ENCODE peak calls at places on chromosomes 13 and 19, in eight cellular contexts. L is neural progenitor cell, Z is sigmoid colon, R is GM23338, X is neuronal stem cell, N is brain microvascular endothelial cell, F is right lobe of liver, C is esophagus squamous epithelium. K is an unnamed sample.

GRCh38 chr19:56273563-56274117 is 1.1 kb downstream of the EDDM13 start:
- DNase-seq in Z (no peak), N (peak), L (no peak), X (no peak), R (no peak), C (no peak), F (no peak), K (no peak)

GRCh38 chr13:33340631-33341030 is 55.1 kb upstream of the STARD13 start:
- DNase-seq in N (no peak), R (no peak), X (no peak), L (no peak), F (no peak), Z (no peak), C (no peak), K (no peak)

GRCh38 chr13:94435604-94436226 is 43.8 kb downstream of the DCT start:
- DNase-seq in Z (no peak), C (no peak), N (no peak), F (no peak), X (peak), L (peak), R (peak), K (no peak)

GRCh38 chr13:24228852-24229458 is 68.4 kb downstream of the SPATA13 start:
- DNase-seq in L (peak), X (peak), R (peak), Z (no peak), F (no peak), N (peak), C (no peak), K (no peak)

GRCh38 chr19:34241513-34242337 is 12.6 kb upstream of the GARRE1 start:
- DNase-seq in N (no peak), L (peak), C (no peak), Z (no peak), F (no peak), X (no peak), R (peak), K (peak)

GRCh38 chr19:44875666-44876418 is 15.2 kb upstream of the TOMM40 start:
- DNase-seq in C (no peak), X (no peak), R (no peak), L (no peak), Z (no peak), N (peak), F (no peak), K (peak)

GRCh38 chr19:47095707-47096704 is 17.6 kb downstream of the ZC3H4 start:
- DNase-seq in N (no peak), X (no peak), C (no peak), R (peak), Z (no peak), L (no peak), F (peak), K (peak)

GRCh38 chr19:43812689-43813088 is 10.4 kb upstream of the LYPD5 start:
- DNase-seq in F (no peak), Z (no peak), X (no peak), C (no peak), L (no peak), N (no peak), R (no peak), K (no peak)

GRCh38 chr13:113880651-113881611 is 17.1 kb upstream of the GAS6 start:
- DNase-seq in R (no peak), L (no peak), N (no peak), F (no peak), C (no peak), Z (no peak), X (no peak), K (no peak)

GRCh38 chr13:86563308-86563707 is 764.1 kb upstream of the SLITRK6 start:
- DNase-seq in Z (no peak), L (no peak), C (no peak), F (no peak), X (no peak), N (no peak), R (no peak), K (no peak)

GRCh38 chr19:27753622-27754021 is 1459.3 kb downstream of the UQCRFS1 start:
- DNase-seq in X (no peak), R (no peak), C (no peak), F (peak), Z (no peak), L (no peak), N (no peak), K (no peak)

GRCh38 chr19:18948075-18948975 is 7.3 kb upstream of the HOMER3 start:
- DNase-seq in N (no peak), F (no peak), R (no peak), L (no peak), C (no peak), Z (no peak), X (no peak), K (no peak)

GRCh38 chr19:10835089-10835753 is 791 bp downstream of the TMED1 start:
- DNase-seq in C (no peak), L (no peak), Z (peak), X (no peak), R (no peak), F (no peak), N (no peak), K (peak)

GRCh38 chr19:10552596-10553053 is 8.9 kb downstream of the ATG4D start:
- DNase-seq in R (peak), Z (no peak), L (no peak), C (no peak), N (no peak), X (no peak), F (no peak), K (no peak)

GRCh38 chr13:106533101-106533939 is 2.1 kb downstream of the EFNB2 start:
- DNase-seq in X (peak), C (no peak), F (peak), L (peak), Z (peak), N (peak), R (peak), K (peak)

GRCh38 chr19:55117063-55117635 is 288 bp downstream of the PPP1R12C start:
- DNase-seq in R (no peak), Z (no peak), L (no peak), N (no peak), C (no peak), F (no peak), X (no peak), K (no peak)

GRCh38 chr13:95924389-95924994 is 128.7 kb downstream of the UGGT2 start:
- DNase-seq in Z (no peak), N (peak), F (no peak), X (no peak), L (no peak), C (no peak), R (peak), K (no peak)

GRCh38 chr19:9308091-9308490 is 1.5 kb downstream of the ZNF699 start:
- DNase-seq in Z (no peak), F (no peak), N (no peak), X (no peak), C (no peak), R (no peak), L (no peak), K (no peak)

GRCh38 chr19:17021793-17022590 is 4.6 kb downstream of the CPAMD8 start:
- DNase-seq in F (no peak), X (no peak), R (no peak), C (no peak), Z (no peak), N (no peak), L (no peak), K (no peak)

GRCh38 chr19:4694211-4694987 is 24.3 kb upstream of the MYDGF start:
- DNase-seq in R (no peak), X (no peak), Z (peak), L (no peak), F (peak), N (peak), C (peak), K (peak)

GRCh38 chr13:23792680-23793079 is 96.5 kb downstream of the MIPEP start:
- DNase-seq in L (no peak), N (no peak), R (no peak), Z (no peak), X (no peak), F (no peak), C (no peak), K (no peak)

GRCh38 chr19:28680091-28680490 is 532.9 kb downstream of the UQCRFS1 start:
- DNase-seq in X (no peak), Z (no peak), F (no peak), L (no peak), R (no peak), N (no peak), C (no peak), K (no peak)

GRCh38 chr19:52993342-52994178 is 20.2 kb upstream of the ERVV-1 start:
- DNase-seq in F (peak), R (peak), X (peak), N (peak), L (peak), C (no peak), Z (peak), K (peak)

GRCh38 chr19:33421368-33421767 is 47.9 kb downstream of the CEBPG start:
- DNase-seq in X (no peak), L (no peak), R (no peak), C (no peak), N (no peak), Z (no peak), F (no peak), K (peak)

GRCh38 chr13:71964491-71965108 is 97.6 kb upstream of the DACH1 start:
- DNase-seq in Z (no peak), X (no peak), F (no peak), L (no peak), C (no peak), R (no peak), N (peak), K (no peak)

GRCh38 chr19:8304841-8305621 is 3.1 kb downstream of the CD320 start:
- DNase-seq in X (peak), C (no peak), L (peak), R (peak), N (no peak), Z (peak), F (peak), K (peak)

GRCh38 chr13:54366728-54367127 is 1338.1 kb downstream of the OLFM4 start:
- DNase-seq in F (no peak), Z (no peak), N (no peak), R (no peak), L (no peak), X (no peak), C (no peak), K (no peak)

GRCh38 chr19:11860721-11861120 is 12.2 kb downstream of the ZNF439 start:
- DNase-seq in N (no peak), C (no peak), L (no peak), Z (no peak), X (no peak), R (no peak), F (no peak), K (no peak)

GRCh38 chr13:110867380-110867779 is 47.5 kb downstream of the ANKRD10 start:
- DNase-seq in N (no peak), C (no peak), X (no peak), Z (no peak), R (no peak), F (no peak), L (no peak), K (no peak)

GRCh38 chr13:33441015-33441414 is 155.5 kb upstream of the STARD13 start:
- DNase-seq in Z (no peak), C (no peak), N (no peak), L (peak), F (no peak), R (peak), X (no peak), K (peak)

GRCh38 chr13:101140087-101140770 is 276.1 kb downstream of the NALCN start:
- DNase-seq in X (no peak), R (no peak), C (no peak), L (no peak), Z (no peak), F (no peak), N (no peak), K (no peak)

GRCh38 chr19:29118384-29118783 is 94.6 kb downstream of the UQCRFS1 start:
- DNase-seq in Z (no peak), X (no peak), F (no peak), R (no peak), L (peak), C (no peak), N (no peak), K (no peak)

GRCh38 chr19:42528354-42529247 is at the start of gene CEACAM1:
- DNase-seq in N (no peak), X (no peak), Z (no peak), F (peak), R (no peak), L (no peak), C (no peak), K (peak)

GRCh38 chr19:17159466-17160393 is 55.4 kb upstream of the USE1 start:
- DNase-seq in Z (no peak), N (no peak), C (no peak), X (no peak), F (no peak), R (peak), L (no peak), K (no peak)

GRCh38 chr19:50026550-50026906 is 723 bp downstream of the ZNF473 start:
- DNase-seq in X (no peak), Z (no peak), R (no peak), L (no peak), C (no peak), F (no peak), N (no peak), K (peak)
- H3K4me3 ChIP-seq in X (no peak), Z (peak), R (peak), L (peak), C (peak), F (peak), N (peak), K (no peak)

GRCh38 chr19:58380736-58381459 is at the start of gene ZNF837:
- DNase-seq in Z (peak), R (peak), C (peak), L (peak), F (peak), N (peak), X (peak), K (peak)

GRCh38 chr19:58379276-58379675 is 1.6 kb downstream of the ZNF837 start:
- DNase-seq in Z (no peak), R (no peak), N (no peak), C (no peak), L (no peak), F (no peak), X (no peak), K (no peak)

GRCh38 chr19:58382997-58383603 is 2.3 kb upstream of the ZNF837 start:
- DNase-seq in F (no peak), Z (no peak), R (no peak), X (no peak), N (no peak), C (no peak), L (no peak), K (no peak)

GRCh38 chr19:58380037-58380735 is 644 bp downstream of the ZNF837 start:
- DNase-seq in F (no peak), R (no peak), Z (no peak), C (no peak), X (no peak), L (no peak), N (peak), K (no peak)

DNA sequence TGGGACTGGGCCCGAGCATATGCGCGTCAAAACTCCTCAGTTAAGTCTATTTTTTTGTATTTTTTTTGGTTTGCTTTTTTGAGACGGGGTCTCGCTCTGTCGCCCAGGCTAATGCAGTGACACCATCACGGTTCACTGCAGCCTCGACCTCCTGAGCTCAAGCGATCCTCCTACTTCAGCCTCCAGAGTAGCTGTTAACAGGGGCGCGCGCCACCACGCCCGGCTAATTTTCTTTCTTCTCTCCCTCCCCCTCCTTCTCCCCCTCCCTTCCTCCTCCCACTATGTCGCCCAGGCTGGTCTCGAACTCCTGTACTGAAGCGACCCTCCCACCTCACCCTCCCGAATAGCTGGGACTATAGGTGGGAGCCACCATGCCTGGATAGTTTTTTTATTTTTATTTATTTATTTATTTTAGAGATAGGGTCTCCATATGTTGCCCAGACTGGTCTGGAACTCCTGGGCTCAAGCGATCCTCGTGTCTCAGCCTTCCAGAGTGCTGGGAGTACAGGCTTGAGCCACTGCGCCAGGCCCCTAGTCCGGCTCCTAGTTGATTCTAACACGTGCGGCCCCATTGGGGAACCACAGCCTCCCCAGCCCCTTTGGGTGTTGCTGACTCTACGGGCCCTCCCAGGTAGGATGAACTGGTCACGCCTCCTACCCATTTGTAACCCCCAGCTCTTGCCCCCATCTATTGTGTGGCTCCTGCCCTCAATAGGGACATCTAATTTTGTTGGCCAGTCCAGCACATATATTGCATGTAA is 810 bp upstream of the ZNF837 start:
- DNase-seq in X (no peak), Z (no peak), N (no peak), F (no peak), C (no peak), L (no peak), R (no peak), K (no peak)
- H3K4me3 ChIP-seq in X (peak), Z (peak), N (peak), F (peak), C (peak), L (peak), R (peak), K (peak)

DNA sequence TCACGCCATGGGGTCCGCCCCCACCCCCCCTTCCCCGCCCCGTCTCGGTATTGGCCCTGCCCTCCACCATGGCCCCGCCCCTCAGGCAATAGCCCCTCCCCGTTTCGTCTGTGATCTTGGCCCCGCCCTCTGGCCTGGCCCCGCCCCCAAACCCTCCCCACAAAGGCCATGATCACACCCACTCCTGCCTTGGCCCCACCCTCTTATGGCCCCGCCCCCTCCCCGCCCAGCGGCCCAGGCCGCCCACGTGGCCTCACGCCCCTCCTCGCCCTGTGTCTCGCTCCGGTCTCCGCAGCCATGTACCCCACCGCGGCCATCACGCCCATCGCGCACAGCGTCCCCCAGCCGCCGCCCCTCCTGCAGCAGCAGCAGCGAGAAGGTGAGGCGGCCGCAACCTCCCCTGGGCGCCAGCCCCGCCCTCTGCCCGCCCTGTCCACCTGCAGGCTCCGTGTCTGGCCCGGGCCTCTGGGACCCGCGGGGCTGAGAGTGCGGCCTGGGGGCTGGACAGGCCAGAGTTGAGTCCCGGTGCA is 61.3 kb downstream of the CELF5 start:
- DNase-seq in L (no peak), N (no peak), R (peak), F (no peak), Z (no peak), C (no peak), X (peak), K (no peak)
- H3K4me3 ChIP-seq in L (peak), N (no peak), R (peak), F (peak), Z (no peak), C (no peak), X (peak), K (no peak)

DNA sequence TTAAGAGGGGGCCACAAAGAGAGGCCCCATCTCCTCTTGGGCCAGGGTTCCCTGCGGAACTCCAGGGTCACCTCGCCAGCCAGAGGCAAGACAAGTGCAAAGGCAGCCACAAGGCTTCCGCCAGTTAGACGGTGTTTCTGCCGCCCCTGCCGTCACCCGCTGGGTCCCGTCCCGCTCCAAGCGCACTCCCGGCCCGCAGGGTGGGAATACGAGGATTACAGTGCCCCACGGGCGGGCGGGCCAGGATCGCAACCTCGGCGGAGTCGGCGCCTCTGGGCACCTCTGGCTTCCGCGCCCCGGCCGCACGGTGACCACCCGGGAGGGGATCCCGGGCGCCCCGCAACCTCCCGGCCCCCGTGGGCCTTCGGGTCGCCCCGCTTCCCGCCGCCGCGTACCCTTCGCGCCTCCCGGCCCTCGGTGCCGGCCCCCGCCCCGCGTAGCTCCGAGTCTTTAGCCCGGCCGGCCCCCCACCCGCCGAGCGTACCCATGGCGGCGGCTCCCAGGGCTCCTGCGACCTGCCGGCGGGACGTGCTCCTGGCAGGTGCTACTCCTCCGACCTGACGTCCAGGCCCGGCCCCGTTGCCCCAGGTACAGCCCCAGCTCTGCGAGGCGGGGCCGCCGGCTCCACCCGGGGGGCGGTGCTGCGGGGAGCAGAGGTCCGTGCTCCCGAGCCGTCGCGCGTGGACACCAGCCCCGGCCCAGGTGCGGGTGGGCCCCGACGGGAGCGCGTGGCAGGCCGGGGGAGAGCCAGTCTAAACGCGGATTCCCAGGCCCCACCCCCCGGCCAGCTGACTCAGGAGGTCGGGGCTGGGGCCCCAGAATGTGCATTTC is at the start of gene SLC15A1:
- DNase-seq in C (no peak), X (no peak), N (no peak), F (peak), L (peak), Z (no peak), R (peak), K (peak)
- H3K4me3 ChIP-seq in C (peak), X (peak), N (peak), F (peak), L (peak), Z (peak), R (peak), K (no peak)

GRCh38 chr13:25493930-25494707 is 122.3 kb downstream of the ATP8A2 start:
- DNase-seq in L (peak), Z (no peak), F (no peak), X (no peak), N (no peak), R (peak), C (no peak), K (no peak)

GRCh38 chr13:25494708-25495411 is 123.1 kb downstream of the ATP8A2 start:
- DNase-seq in R (no peak), F (no peak), L (no peak), X (no peak), N (no peak), Z (no peak), C (no peak), K (no peak)

GRCh38 chr13:25490236-25490635 is 118.5 kb downstream of the ATP8A2 start:
- DNase-seq in L (no peak), C (no peak), R (no peak), F (no peak), N (no peak), X (no peak), Z (no peak), K (no peak)

DNA sequence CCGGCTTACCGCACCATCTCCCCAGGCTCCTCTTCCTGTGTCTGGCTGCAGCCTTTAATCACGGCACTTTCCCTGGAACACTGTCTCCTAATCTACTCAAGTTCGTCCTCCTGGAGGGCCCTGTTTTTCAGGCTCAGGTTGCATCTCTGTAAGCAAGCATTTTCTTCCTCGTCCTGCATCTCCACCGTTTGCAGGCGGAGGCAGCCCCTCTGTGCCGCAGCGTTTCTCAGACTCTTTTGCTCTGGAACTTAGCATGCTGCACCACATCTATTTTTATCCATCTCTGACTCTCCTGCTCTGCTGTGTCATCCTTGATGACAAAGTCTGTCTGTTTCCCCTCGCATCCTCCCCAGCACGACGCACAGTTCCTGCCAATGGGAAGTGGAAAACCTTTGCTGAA is 117.5 kb downstream of the ATP8A2 start:
- DNase-seq in Z (no peak), C (no peak), X (no peak), L (peak), R (peak), F (no peak), N (no peak), K (no peak)
- H3K4me3 ChIP-seq in Z (no peak), C (no peak), X (no peak), L (no peak), R (no peak), F (no peak), N (no peak), K (no peak)

GRCh38 chr13:20191311-20191901 is 1.3 kb downstream of the GJB2 start:
- DNase-seq in R (peak), Z (no peak), C (no peak), F (peak), N (no peak), L (no peak), X (no peak), K (peak)
- H3K4me3 ChIP-seq in R (peak), Z (no peak), C (peak), F (peak), N (no peak), L (peak), X (peak), K (no peak)

K was measured in mucosa of descending colon.